ENCODE peak calls at places on chromosomes 2 and 18, in four cellular contexts. G is HAP-1, F is choroid plexus epithelial cell, H is bronchial epithelial cell. R is an unnamed sample.

GRCh38 chr2:198657520-198658121 is 800.1 kb downstream of the SATB2 start:
- DNase-seq in G (peak), F (peak), H (peak), R (peak)

GRCh38 chr2:150063950-150064549 is 423.4 kb downstream of the RND3 start:
- DNase-seq in G (peak), F (no peak), H (no peak), R (no peak)

GRCh38 chr18:37778417-37779165 is 213.0 kb upstream of the CELF4 start:
- DNase-seq in G (peak), F (peak), H (peak), R (peak)

GRCh38 chr2:25276569-25277465 is 64.9 kb downstream of the DNMT3A start:
- DNase-seq in G (no peak), F (peak), H (no peak), R (no peak)

GRCh38 chr2:49248506-49248905 is 94.2 kb upstream of the FSHR start:
- DNase-seq in G (no peak), F (peak), H (peak), R (peak)

GRCh38 chr18:48993586-48993985 is 42.8 kb upstream of the SMAD7 start:
- DNase-seq in G (no peak), F (no peak), H (peak), R (no peak)

GRCh38 chr2:241563981-241564595 is 5.5 kb downstream of the BOK start:
- DNase-seq in G (no peak), F (no peak), H (no peak), R (no peak)

GRCh38 chr18:67199993-67200617 is 316.4 kb downstream of the DSEL start:
- DNase-seq in G (peak), F (peak), H (peak), R (peak)

GRCh38 chr2:161343235-161343634 is 35.0 kb downstream of the PSMD14 start:
- DNase-seq in G (no peak), F (no peak), H (no peak), R (no peak)

GRCh38 chr2:168796583-168797285 is 5.7 kb upstream of the NOSTRIN start:
- DNase-seq in G (no peak), F (peak), H (no peak), R (no peak)

GRCh38 chr18:3262234-3263171 is 570 bp downstream of the MYL12B start:
- DNase-seq in G (no peak), F (no peak), H (no peak), R (no peak)

GRCh38 chr2:70086838-70087702 is at the start of gene PCBP1:
- DNase-seq in G (peak), F (peak), H (peak), R (peak)

GRCh38 chr2:120747706-120748105 is 12.0 kb downstream of the GLI2 start:
- DNase-seq in G (no peak), F (no peak), H (no peak), R (no peak)

GRCh38 chr2:200253631-200254030 is 52.9 kb upstream of the SPATS2L start:
- DNase-seq in G (no peak), F (peak), H (peak), R (no peak)

GRCh38 chr2:127330753-127331152 is 36.8 kb upstream of the ERCC3 start:
- DNase-seq in G (no peak), F (no peak), H (no peak), R (no peak)

GRCh38 chr2:11416191-11416590 is 49.8 kb downstream of the E2F6 start:
- DNase-seq in G (no peak), F (no peak), H (no peak), R (no peak)

GRCh38 chr2:241820625-241821384 is 11.8 kb downstream of the NEU4 start:
- DNase-seq in G (no peak), F (no peak), H (no peak), R (no peak)

GRCh38 chr2:180980943-180981898 is 816 bp downstream of the UBE2E3 start:
- DNase-seq in G (no peak), F (peak), H (peak), R (no peak)

GRCh38 chr2:57806449-57806968 is 240.1 kb upstream of the VRK2 start:
- DNase-seq in G (no peak), F (no peak), H (no peak), R (no peak)

GRCh38 chr2:62016957-62017356 is 111.5 kb downstream of the COMMD1 start:
- DNase-seq in G (no peak), F (no peak), H (no peak), R (no peak)

GRCh38 chr2:9150906-9151305 is 55.7 kb upstream of the ASAP2 start:
- DNase-seq in G (no peak), F (no peak), H (no peak), R (no peak)

GRCh38 chr2:46803911-46804670 is 111.5 kb downstream of the MCFD2 start:
- DNase-seq in G (no peak), F (peak), H (peak), R (peak)

GRCh38 chr18:80171190-80171872 is 62.3 kb downstream of the ADNP2 start:
- DNase-seq in G (peak), F (peak), H (no peak), R (no peak)

GRCh38 chr2:174376967-174377366 is 18.6 kb upstream of the SCRN3 start:
- DNase-seq in G (no peak), F (peak), H (peak), R (no peak)

GRCh38 chr18:39454866-39455265 is 1889.3 kb upstream of the CELF4 start:
- DNase-seq in G (no peak), F (no peak), H (no peak), R (no peak)

GRCh38 chr2:205198130-205198505 is 484.2 kb upstream of the NRP2 start:
- DNase-seq in G (no peak), F (peak), H (no peak), R (no peak)

GRCh38 chr18:77102246-77103040 is 30.1 kb downstream of the MBP start:
- DNase-seq in G (no peak), F (peak), H (peak), R (peak)

GRCh38 chr18:79615091-79615490 is 64.5 kb upstream of the CTDP1 start:
- DNase-seq in G (no peak), F (no peak), H (no peak), R (no peak)

GRCh38 chr2:238645095-238645494 is 202.8 kb upstream of the TWIST2 start:
- DNase-seq in G (no peak), F (no peak), H (no peak), R (no peak)

GRCh38 chr2:216583157-216583556 is 50.1 kb upstream of the IGFBP2 start:
- DNase-seq in G (no peak), F (peak), H (peak), R (peak)

GRCh38 chr2:168156661-168157060 is 90.7 kb downstream of the STK39 start:
- DNase-seq in G (no peak), F (peak), H (peak), R (no peak)

GRCh38 chr2:26712486-26713465 is 20.3 kb downstream of the KCNK3 start:
- DNase-seq in G (no peak), F (no peak), H (no peak), R (no peak)

DNA sequence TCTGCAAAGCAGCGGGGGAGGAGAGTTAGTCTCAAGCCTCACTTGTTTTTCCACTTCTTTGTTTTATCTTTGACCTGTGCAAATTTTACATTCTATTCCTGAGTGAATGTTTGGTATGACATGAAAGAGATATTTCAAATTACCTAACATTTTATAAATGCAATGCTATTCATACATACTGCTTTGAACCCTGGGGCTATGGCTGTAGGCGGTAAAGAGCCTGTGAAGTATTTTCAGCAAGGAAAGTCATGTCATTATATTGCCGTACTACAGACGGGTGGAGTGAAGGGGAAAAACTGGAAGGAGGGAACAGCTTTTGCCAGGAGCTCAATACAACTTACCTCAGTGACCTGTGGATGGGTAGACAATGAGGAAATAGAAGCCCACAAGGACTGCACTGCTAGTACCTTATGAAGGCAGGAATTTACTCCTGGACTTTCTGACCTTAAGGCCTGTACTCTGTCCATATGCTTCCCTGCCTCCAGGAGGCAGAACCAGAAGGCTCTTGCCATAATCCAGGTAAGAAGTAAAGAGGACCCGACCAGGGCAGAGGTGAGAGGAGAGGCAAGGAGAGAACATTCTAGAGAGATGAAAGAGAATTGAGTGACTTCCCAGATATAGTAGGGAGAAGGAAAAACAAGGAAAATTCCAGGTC is 28.4 kb upstream of the TET3 start:
- DNase-seq in G (no peak), F (no peak), H (no peak), R (no peak)
- H3K4me3 ChIP-seq in G (no peak), F (no peak), H (no peak), R (no peak)

DNA sequence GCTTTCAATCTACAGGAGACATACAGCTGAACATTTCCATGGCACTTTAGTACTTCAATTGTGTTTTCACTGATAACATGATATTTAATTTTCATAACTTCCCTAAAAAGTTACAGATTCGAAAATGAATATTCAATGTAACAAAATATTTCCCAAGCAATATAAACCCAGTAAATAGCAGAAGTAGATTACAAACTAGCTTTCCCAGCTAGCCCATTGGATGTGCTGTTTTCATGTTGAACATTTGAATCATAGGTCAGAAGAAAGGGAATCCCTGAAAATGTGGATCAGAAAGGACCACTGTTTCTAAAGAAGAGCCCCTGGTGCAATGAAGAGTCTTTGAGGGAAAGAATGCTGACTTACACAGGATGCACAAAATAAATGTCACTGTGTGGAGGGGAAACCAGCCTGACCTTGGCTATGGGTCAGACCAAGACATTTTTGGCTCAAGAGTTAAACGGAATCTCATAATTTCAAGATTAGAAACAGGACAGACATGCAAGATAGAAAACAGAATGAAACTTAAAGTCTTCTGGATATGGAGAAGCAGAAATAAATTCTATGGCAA is 22.4 kb downstream of the CYTIP start:
- DNase-seq in G (no peak), F (no peak), H (no peak), R (no peak)
- H3K4me3 ChIP-seq in G (no peak), F (no peak), H (no peak), R (no peak)

GRCh38 chr2:207239754-207240494 is 74.2 kb upstream of the KLF7 start:
- DNase-seq in G (no peak), F (peak), H (peak), R (no peak)
- H3K4me3 ChIP-seq in G (no peak), F (peak), H (peak), R (no peak)

GRCh38 chr2:176138526-176139169 is 9.1 kb downstream of the HOXD8 start:
- DNase-seq in G (no peak), F (no peak), H (no peak), R (no peak)
- H3K4me3 ChIP-seq in G (peak), F (no peak), H (no peak), R (no peak)

GRCh38 chr18:58288922-58289797 is 245.1 kb downstream of the NEDD4L start:
- DNase-seq in G (no peak), F (peak), H (peak), R (no peak)

GRCh38 chr18:58287626-58288289 is 243.7 kb downstream of the NEDD4L start:
- DNase-seq in G (peak), F (no peak), H (no peak), R (no peak)

GRCh38 chr18:58292675-58293074 is 248.6 kb downstream of the NEDD4L start:
- DNase-seq in G (no peak), F (no peak), H (no peak), R (no peak)

GRCh38 chr18:58291131-58291530 is 247.1 kb downstream of the NEDD4L start:
- DNase-seq in G (no peak), F (no peak), H (no peak), R (no peak)

DNA sequence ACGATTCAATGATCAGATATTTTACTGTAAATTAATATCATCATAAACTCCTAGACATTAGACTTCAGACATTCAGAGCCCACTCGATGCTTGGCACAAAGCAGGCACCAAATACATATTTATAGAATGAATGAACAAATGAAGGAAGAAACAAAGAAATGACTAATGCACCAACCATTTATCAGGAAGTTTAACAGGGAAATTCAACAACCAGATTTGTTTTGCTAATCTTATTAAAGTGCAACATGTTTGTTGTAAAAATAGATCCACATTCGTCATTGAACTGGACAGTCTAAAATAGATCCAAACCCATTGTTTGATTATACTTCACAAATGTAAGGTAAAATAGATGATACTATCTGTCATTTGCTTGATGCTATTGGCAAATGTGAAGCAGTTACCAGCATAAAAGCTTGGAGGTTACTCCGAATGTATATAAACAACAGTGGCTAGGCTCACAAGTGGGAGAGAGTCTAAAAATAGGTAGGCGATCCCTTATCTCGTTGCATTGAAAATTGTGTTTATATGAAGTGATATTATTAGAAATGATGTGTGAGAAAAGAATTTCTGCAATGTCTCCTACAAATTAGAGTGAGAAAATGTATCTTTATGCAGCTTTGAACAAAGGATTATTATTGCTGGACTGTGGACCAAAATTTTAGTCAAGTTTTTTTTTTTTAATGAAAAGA is 246.2 kb downstream of the NEDD4L start:
- DNase-seq in G (no peak), F (peak), H (peak), R (no peak)
- H3K4me3 ChIP-seq in G (no peak), F (no peak), H (no peak), R (no peak)

GRCh38 chr2:173355866-173356508 is 1.3 kb downstream of the CDCA7 start:
- DNase-seq in G (no peak), F (no peak), H (peak), R (no peak)
- H3K4me3 ChIP-seq in G (peak), F (peak), H (peak), R (peak)